ENCODE peak calls at places on chromosomes 12 and 14, in six cellular contexts. C, B, S, D, A and E are unnamed samples.

GRCh38 chr12:111685322-111685810 is 390 bp downstream of the BRAP start:
- DNase-seq in C (no peak), B (no peak), S (no peak), D (peak; percentile 53), A (no peak), E (peak; percentile 58)

GRCh38 chr14:104150201-104151027 is 12.0 kb downstream of the KIF26A start:
- DNase-seq in C (no peak), B (peak; percentile 20), S (no peak), D (peak; percentile 69), A (no peak), E (no peak)

GRCh38 chr12:122116707-122117535 is 38.4 kb downstream of the MLXIP start:
- DNase-seq in C (no peak), B (no peak), S (peak; percentile 80), D (no peak), A (no peak), E (no peak)

GRCh38 chr14:58730793-58731464 is 93.2 kb downstream of the DACT1 start:
- DNase-seq in C (no peak), B (no peak), S (no peak), D (no peak), A (no peak), E (no peak)

GRCh38 chr14:74638970-74639369 is 26.9 kb upstream of the LTBP2 start:
- DNase-seq in C (no peak), B (no peak), S (no peak), D (peak; percentile 51), A (no peak), E (no peak)

GRCh38 chr12:108728820-108729611 is 2.3 kb downstream of the CORO1C start:
- DNase-seq in C (no peak), B (no peak), S (no peak), D (no peak), A (no peak), E (no peak)

GRCh38 chr12:112711026-112711425 is 80.5 kb upstream of the RPH3A start:
- DNase-seq in C (no peak), B (no peak), S (no peak), D (no peak), A (no peak), E (no peak)

GRCh38 chr12:6264402-6265037 is 46.0 kb upstream of the PLEKHG6 start:
- DNase-seq in C (no peak), B (no peak), S (no peak), D (no peak), A (no peak), E (no peak)

GRCh38 chr14:90756755-90757345 is 59.4 kb downstream of the TTC7B start:
- DNase-seq in C (no peak), B (no peak), S (peak; percentile 43), D (no peak), A (no peak), E (peak; percentile 41)

GRCh38 chr14:102262894-102263462 is 42.0 kb downstream of the MOK start:
- DNase-seq in C (no peak), B (no peak), S (no peak), D (peak; percentile 82), A (no peak), E (no peak)

GRCh38 chr12:53044896-53045571 is 4.8 kb upstream of the TNS2 start:
- DNase-seq in C (no peak), B (no peak), S (no peak), D (no peak), A (no peak), E (no peak)

GRCh38 chr12:25689996-25690501 is 137.0 kb upstream of the LMNTD1 start:
- DNase-seq in C (no peak), B (no peak), S (no peak), D (peak; percentile 42), A (no peak), E (no peak)

GRCh38 chr14:72515779-72516770 is 377.8 kb downstream of the DPF3 start:
- DNase-seq in C (no peak), B (peak; percentile 30), S (no peak), D (no peak), A (no peak), E (no peak)

GRCh38 chr12:17062296-17063061 is 456.5 kb upstream of the LMO3 start:
- DNase-seq in C (no peak), B (no peak), S (no peak), D (no peak), A (no peak), E (no peak)

GRCh38 chr12:121536058-121536928 is 44.5 kb downstream of the KDM2B start:
- DNase-seq in C (no peak), B (peak; percentile 65), S (peak; percentile 63), D (peak; percentile 95), A (peak; percentile 56), E (peak; percentile 86)